ENCODE peak calls at places on chromosomes 2 and 18, in five cellular contexts. W is transverse colon, R is tibial artery, V is gastrocnemius medialis, Q is GM23248. H is an unnamed sample.
A peak's percentile ranks its signal among the peaks of the same experiment; 100 is the strongest.

GRCh38 chr18:13376841-13377351 is 158.3 kb downstream of the LDLRAD4 start:
- DNase-seq in V (no peak), R (no peak), W (no peak), Q (no peak), H (no peak)

GRCh38 chr2:193837368-193837767 is 1642.6 kb upstream of the TMEFF2 start:
- DNase-seq in W (no peak), Q (peak; percentile 49), V (no peak), R (no peak), H (no peak)

GRCh38 chr2:26033769-26034596 is at the start of gene RAB10:
- DNase-seq in R (peak; percentile 100), W (peak; percentile 100), V (peak; percentile 99), Q (peak; percentile 99), H (peak; percentile 100)

GRCh38 chr2:239589270-239589825 is 188.5 kb upstream of the HDAC4 start:
- DNase-seq in V (peak; percentile 0), R (peak; percentile 37), Q (no peak), W (no peak), H (peak; percentile 35)

GRCh38 chr2:5690718-5691658 is 1.2 kb upstream of the SOX11 start:
- DNase-seq in R (no peak), W (no peak), V (no peak), Q (peak; percentile 1), H (no peak)

GRCh38 chr2:207437136-207437856 is 92.5 kb upstream of the CREB1 start:
- DNase-seq in R (no peak), Q (no peak), V (no peak), W (peak; percentile 21), H (no peak)

GRCh38 chr2:17538844-17539554 is 1.5 kb upstream of the VSNL1 start:
- DNase-seq in R (peak; percentile 86), W (peak; percentile 80), Q (peak; percentile 77), V (peak; percentile 54), H (peak; percentile 87)

GRCh38 chr2:23502096-23502495 is 117.1 kb downstream of the KLHL29 start:
- DNase-seq in R (no peak), W (no peak), V (no peak), Q (no peak), H (peak; percentile 9)

GRCh38 chr2:68196120-68196716 is 38.5 kb downstream of the PNO1 start:
- DNase-seq in Q (peak; percentile 68), V (no peak), W (peak; percentile 42), R (no peak), H (no peak)

GRCh38 chr2:71611247-71611646 is 157.9 kb downstream of the DYSF start:
- DNase-seq in W (no peak), R (peak; percentile 53), V (peak; percentile 6), Q (no peak), H (no peak)

GRCh38 chr2:148814853-148815419 is 60.1 kb upstream of the KIF5C start:
- DNase-seq in R (no peak), Q (peak; percentile 32), V (no peak), W (peak; percentile 20), H (no peak)

GRCh38 chr2:42116195-42117181 is 52.7 kb upstream of the EML4 start:
- DNase-seq in Q (peak; percentile 72), R (no peak), W (no peak), V (no peak), H (no peak)

GRCh38 chr2:9721346-9721745 is 90.5 kb upstream of the YWHAQ start:
- DNase-seq in R (no peak), Q (no peak), V (no peak), W (no peak), H (no peak)

GRCh38 chr2:36697424-36698066 is 1.0 kb downstream of the VIT start:
- DNase-seq in Q (no peak), W (no peak), R (no peak), V (no peak), H (no peak)

GRCh38 chr2:24491626-24492282 is 700 bp downstream of the NCOA1 start:
- DNase-seq in W (peak; percentile 51), Q (peak; percentile 60), V (peak; percentile 48), R (peak; percentile 73), H (peak; percentile 66)

GRCh38 chr18:13465126-13465446 is 246.5 kb downstream of the LDLRAD4 start:
- DNase-seq in V (no peak), R (no peak), Q (no peak), W (no peak), H (no peak)

GRCh38 chr2:224072541-224073188 is 33.6 kb upstream of the SERPINE2 start:
- DNase-seq in Q (peak; percentile 30), W (no peak), R (no peak), V (peak; percentile 27), H (peak; percentile 59)

GRCh38 chr2:73699437-73699836 is 37.7 kb downstream of the TPRKB start:
- DNase-seq in R (no peak), W (no peak), V (no peak), Q (no peak), H (no peak)

GRCh38 chr2:101400048-101400447 is 12.7 kb upstream of the CREG2 start:
- DNase-seq in V (no peak), Q (no peak), R (no peak), W (no peak), H (no peak)

GRCh38 chr2:239650674-239651073 is 249.9 kb upstream of the HDAC4 start:
- DNase-seq in W (no peak), R (no peak), Q (no peak), V (no peak), H (no peak)

GRCh38 chr18:55096261-55097026 is 137.2 kb upstream of the CCDC68 start:
- DNase-seq in R (no peak), W (peak; percentile 10), V (no peak), Q (peak; percentile 79), H (peak; percentile 53)

GRCh38 chr2:197028230-197028629 is 101.7 kb upstream of the PGAP1 start:
- DNase-seq in V (no peak), R (no peak), W (no peak), Q (peak; percentile 38), H (no peak)

GRCh38 chr2:69154031-69154430 is 141.1 kb downstream of the ANTXR1 start:
- DNase-seq in R (no peak), V (no peak), Q (peak; percentile 61), W (no peak), H (no peak)

GRCh38 chr2:111145951-111146350 is 25.2 kb downstream of the BCL2L11 start:
- DNase-seq in R (no peak), W (no peak), Q (no peak), V (no peak), H (no peak)

GRCh38 chr2:66463206-66463605 is 28.3 kb downstream of the MEIS1 start:
- DNase-seq in W (no peak), Q (peak; percentile 42), R (no peak), V (no peak), H (no peak)

GRCh38 chr2:112841399-112842044 is 4.9 kb upstream of the IL1B start:
- DNase-seq in R (no peak), W (no peak), V (no peak), Q (no peak), H (no peak)
- H3K27me3 ChIP-seq in R (no peaks in the 10 kb centered on the region), W (no peaks in the 10 kb centered on the region), V (peaks cover 3% of the 10 kb centered on the region), Q (no peaks in the 10 kb centered on the region), H (peaks cover 3% of the 10 kb centered on the region)

DNA sequence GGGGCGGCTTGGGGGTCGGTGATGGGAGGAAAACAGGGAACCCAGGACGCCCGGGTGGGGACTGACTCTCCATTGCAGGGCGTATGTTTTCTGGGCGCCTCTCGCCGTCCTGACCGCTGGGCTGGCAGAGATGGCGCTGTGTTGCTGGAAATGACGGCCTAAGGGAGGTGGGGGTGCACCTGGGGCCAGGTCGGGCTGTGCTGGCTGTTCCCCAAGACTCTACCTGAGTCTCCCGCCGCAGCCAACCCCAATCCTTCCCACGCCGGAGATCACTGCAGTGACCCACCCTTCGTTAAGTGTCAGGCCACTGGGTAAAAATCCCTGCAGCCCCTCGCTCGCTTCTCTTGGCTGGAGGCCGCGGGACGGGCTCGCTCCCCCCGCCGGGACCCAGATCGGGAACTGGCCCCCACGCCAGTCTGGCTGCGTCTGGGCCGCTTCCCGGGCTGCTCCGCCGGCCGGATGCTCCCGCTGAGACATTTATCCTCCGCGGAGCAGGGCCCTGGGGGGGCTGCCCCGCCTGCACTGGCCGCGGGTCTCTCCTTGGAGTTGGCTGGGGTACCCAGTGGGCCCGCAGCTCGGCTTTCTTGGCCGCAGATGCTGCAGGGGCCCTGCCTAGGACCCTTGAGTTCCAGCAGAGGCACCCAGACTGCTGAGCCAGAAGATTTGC is 7.8 kb upstream of the ARMC9 start:
- DNase-seq in R (peak; percentile 92), Q (peak; percentile 54), W (peak; percentile 47), V (peak; percentile 51), H (peak; percentile 78)
- H3K27ac ChIP-seq in R (peak overlapping the region; percentile 99), Q (no peak overlapping the region), W (peak overlapping the region; percentile 80), V (peak overlapping the region; percentile 90), H (peak overlapping the region; percentile 85)

DNA sequence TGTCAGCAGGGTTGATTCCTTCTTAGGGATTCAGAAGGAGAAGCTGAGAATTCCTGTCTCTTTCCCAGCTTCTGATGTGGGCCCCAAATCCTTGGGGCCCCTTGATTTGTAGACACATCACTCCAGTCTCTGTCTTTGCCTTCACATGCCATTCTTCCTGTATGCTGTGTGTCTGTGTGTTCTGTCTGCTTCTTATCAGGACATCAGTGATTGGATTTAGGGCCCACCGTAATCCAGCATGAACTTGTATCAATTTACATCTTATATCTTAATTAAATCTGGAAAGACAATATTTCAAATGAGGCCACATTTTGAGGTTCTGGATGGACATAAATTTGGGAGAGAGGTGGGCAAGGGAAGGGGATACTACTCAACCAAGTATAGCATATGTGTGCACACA is 9.7 kb downstream of the NEUROD1 start:
- DNase-seq in V (no peak), W (no peak), Q (no peak), R (no peak), H (no peak)
- H3K27me3 ChIP-seq in V (no peaks in the 10 kb centered on the region), W (peaks cover 15% of the 10 kb centered on the region), Q (peaks cover 52% of the 10 kb centered on the region), R (no peaks in the 10 kb centered on the region), H (no peaks in the 10 kb centered on the region)

GRCh38 chr2:52895726-52896340 is 871.8 kb upstream of the CHAC2 start:
- DNase-seq in Q (no peak), R (no peak), V (no peak), W (no peak), H (no peak)

GRCh38 chr2:52897511-52898085 is 870.0 kb upstream of the CHAC2 start:
- DNase-seq in Q (no peak), V (no peak), R (no peak), W (no peak), H (no peak)
- H3K27ac ChIP-seq in Q (no peak overlapping the region), V (no peak overlapping the region), R (no peak overlapping the region), W (no peak overlapping the region), H (no peak overlapping the region)

DNA sequence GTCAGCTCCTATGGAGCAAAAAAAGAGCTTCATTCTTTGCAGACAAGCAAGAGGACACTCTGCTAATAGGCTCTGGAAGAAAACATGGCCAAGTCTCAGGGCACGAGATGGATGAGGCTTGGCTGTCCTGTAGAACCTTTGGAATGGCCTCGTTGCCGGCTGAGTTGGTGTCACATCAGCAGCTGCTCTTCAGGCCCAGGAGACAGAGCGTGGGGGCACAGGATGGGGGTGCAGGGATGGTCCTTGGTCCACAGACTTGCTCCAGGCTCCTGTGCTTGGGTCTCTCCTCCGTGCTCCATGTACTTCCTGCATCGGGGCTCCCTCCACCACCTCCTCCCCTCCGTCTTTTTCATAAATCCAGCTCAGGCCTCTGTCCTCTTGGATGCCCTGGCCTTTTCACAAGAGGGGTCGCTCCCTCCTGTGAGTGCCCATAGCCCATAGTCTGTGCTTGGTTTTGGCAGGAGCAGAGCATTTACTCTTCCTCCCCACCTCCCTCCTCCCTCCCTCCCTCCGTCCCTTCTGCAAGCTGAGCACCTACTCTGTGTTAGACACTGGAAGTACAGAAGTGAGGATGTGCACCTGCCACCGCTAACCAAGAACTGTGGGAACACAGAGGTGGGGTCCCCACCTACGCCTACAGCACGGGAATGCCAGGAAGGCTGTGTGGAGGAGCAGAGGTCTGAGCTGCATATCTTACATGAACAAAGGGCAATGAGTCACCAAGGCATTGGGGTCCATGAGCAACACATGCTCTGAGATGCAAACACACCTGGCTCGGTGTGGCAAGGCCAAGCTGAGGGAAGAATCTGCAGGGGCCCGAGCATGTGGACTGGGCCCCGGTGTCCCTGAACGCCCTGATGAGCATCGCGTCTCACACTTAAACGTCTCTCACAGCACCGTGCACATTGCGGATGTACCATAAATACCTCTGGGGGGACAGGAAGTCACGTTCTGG is 458.7 kb upstream of the HS6ST1 start:
- DNase-seq in Q (no peak), V (no peak), R (no peak), W (no peak), H (no peak)
- H3K27me3 ChIP-seq in Q (peaks cover 8% of the 10 kb centered on the region), V (no peaks in the 10 kb centered on the region), R (no peaks in the 10 kb centered on the region), W (no peaks in the 10 kb centered on the region), H (no peaks in the 10 kb centered on the region)

GRCh38 chr2:108316194-108316880 is 27.6 kb downstream of the SULT1C2 start:
- DNase-seq in Q (no peak), W (no peak), V (no peak), R (no peak), H (no peak)
- H3K27ac ChIP-seq in Q (no peak overlapping the region), W (peak overlapping the region; percentile 51), V (no peak overlapping the region), R (no peak overlapping the region), H (no peak overlapping the region)